ENCODE peak calls at places on chromosomes 2 and 18, in eight cellular contexts. One of them, this sample, is unnamed.

GRCh38 chr2:188869560-188869959 is 104.6 kb upstream of the COL3A1 start:
- DNase-seq in transverse colon: no peak
- DNase-seq in A549: no peak
- DNase-seq in stomach: no peak
- DNase-seq in uterus: no peak
- DNase-seq in tibial nerve: no peak
- DNase-seq in breast epithelium: no peak
- DNase-seq in heart left ventricle: no peak
- DNase-seq in this sample: no peak

GRCh38 chr2:147331790-147332419 is 512.9 kb upstream of the ACVR2A start:
- DNase-seq in transverse colon: peak
- DNase-seq in A549: no peak
- DNase-seq in stomach: peak
- DNase-seq in uterus: no peak
- DNase-seq in tibial nerve: peak
- DNase-seq in breast epithelium: no peak
- DNase-seq in heart left ventricle: no peak
- DNase-seq in this sample: no peak

GRCh38 chr2:47899915-47900314 is 6.4 kb downstream of the FBXO11 start:
- DNase-seq in transverse colon: no peak
- DNase-seq in A549: no peak
- DNase-seq in stomach: no peak
- DNase-seq in uterus: no peak
- DNase-seq in tibial nerve: no peak
- DNase-seq in breast epithelium: no peak
- DNase-seq in heart left ventricle: no peak
- DNase-seq in this sample: no peak

GRCh38 chr2:189862751-189863150 is 78.5 kb downstream of the PMS1 start:
- DNase-seq in transverse colon: no peak
- DNase-seq in A549: no peak
- DNase-seq in stomach: no peak
- DNase-seq in uterus: no peak
- DNase-seq in tibial nerve: no peak
- DNase-seq in breast epithelium: no peak
- DNase-seq in heart left ventricle: no peak
- DNase-seq in this sample: no peak

GRCh38 chr2:216034065-216034464 is 20.7 kb upstream of the MREG start:
- DNase-seq in transverse colon: peak
- DNase-seq in A549: peak
- DNase-seq in stomach: peak
- DNase-seq in uterus: peak
- DNase-seq in tibial nerve: peak
- DNase-seq in breast epithelium: peak
- DNase-seq in heart left ventricle: peak
- DNase-seq in this sample: peak

GRCh38 chr18:61896767-61897166 is 4.0 kb upstream of the RNF152 start:
- DNase-seq in transverse colon: peak
- DNase-seq in A549: no peak
- DNase-seq in stomach: no peak
- DNase-seq in uterus: peak
- DNase-seq in tibial nerve: no peak
- DNase-seq in breast epithelium: no peak
- DNase-seq in heart left ventricle: peak
- DNase-seq in this sample: peak

GRCh38 chr18:47204908-47205522 is 28.9 kb upstream of the IER3IP1 start:
- DNase-seq in transverse colon: peak
- DNase-seq in A549: peak
- DNase-seq in stomach: peak
- DNase-seq in uterus: no peak
- DNase-seq in tibial nerve: peak
- DNase-seq in breast epithelium: no peak
- DNase-seq in heart left ventricle: peak
- DNase-seq in this sample: peak

GRCh38 chr18:2871111-2871720 is 24.4 kb downstream of the EMILIN2 start:
- DNase-seq in transverse colon: no peak
- DNase-seq in A549: no peak
- DNase-seq in stomach: no peak
- DNase-seq in uterus: no peak
- DNase-seq in tibial nerve: no peak
- DNase-seq in breast epithelium: no peak
- DNase-seq in heart left ventricle: no peak
- DNase-seq in this sample: no peak

GRCh38 chr2:72923833-72924352 is 6.6 kb downstream of the EMX1 start:
- DNase-seq in transverse colon: no peak
- DNase-seq in A549: no peak
- DNase-seq in stomach: peak
- DNase-seq in uterus: no peak
- DNase-seq in tibial nerve: no peak
- DNase-seq in breast epithelium: no peak
- DNase-seq in heart left ventricle: no peak
- DNase-seq in this sample: no peak

GRCh38 chr2:41806286-41806685 is 241.5 kb upstream of the PKDCC start:
- DNase-seq in transverse colon: no peak
- DNase-seq in A549: no peak
- DNase-seq in stomach: no peak
- DNase-seq in uterus: no peak
- DNase-seq in tibial nerve: no peak
- DNase-seq in breast epithelium: no peak
- DNase-seq in heart left ventricle: no peak
- DNase-seq in this sample: no peak

GRCh38 chr2:17084882-17085281 is 419.2 kb upstream of the CYRIA start:
- DNase-seq in transverse colon: no peak
- DNase-seq in A549: no peak
- DNase-seq in stomach: no peak
- DNase-seq in uterus: no peak
- DNase-seq in tibial nerve: no peak
- DNase-seq in breast epithelium: no peak
- DNase-seq in heart left ventricle: no peak
- DNase-seq in this sample: no peak

GRCh38 chr2:38665854-38666577 is at the start of gene GALM:
- DNase-seq in transverse colon: peak
- DNase-seq in A549: peak
- DNase-seq in stomach: peak
- DNase-seq in uterus: peak
- DNase-seq in tibial nerve: peak
- DNase-seq in breast epithelium: peak
- DNase-seq in heart left ventricle: peak
- DNase-seq in this sample: peak

GRCh38 chr2:74201596-74201995 is 3.2 kb downstream of the MTHFD2 start:
- DNase-seq in transverse colon: no peak
- DNase-seq in A549: no peak
- DNase-seq in stomach: no peak
- DNase-seq in uterus: no peak
- DNase-seq in tibial nerve: peak
- DNase-seq in breast epithelium: no peak
- DNase-seq in heart left ventricle: peak
- DNase-seq in this sample: no peak

GRCh38 chr2:7427293-7428060 is 510.3 kb downstream of the RNF144A start:
- DNase-seq in transverse colon: no peak
- DNase-seq in A549: peak
- DNase-seq in stomach: no peak
- DNase-seq in uterus: no peak
- DNase-seq in tibial nerve: peak
- DNase-seq in breast epithelium: no peak
- DNase-seq in heart left ventricle: no peak
- DNase-seq in this sample: peak

GRCh38 chr2:236859896-236860295 is 225.8 kb upstream of the COPS8 start:
- DNase-seq in transverse colon: no peak
- DNase-seq in A549: no peak
- DNase-seq in stomach: no peak
- DNase-seq in uterus: no peak
- DNase-seq in tibial nerve: no peak
- DNase-seq in breast epithelium: no peak
- DNase-seq in heart left ventricle: no peak
- DNase-seq in this sample: no peak

GRCh38 chr2:163655672-163656071 is 80.1 kb downstream of the FIGN start:
- DNase-seq in transverse colon: no peak
- DNase-seq in A549: no peak
- DNase-seq in stomach: no peak
- DNase-seq in uterus: no peak
- DNase-seq in tibial nerve: no peak
- DNase-seq in breast epithelium: no peak
- DNase-seq in heart left ventricle: peak
- DNase-seq in this sample: no peak

GRCh38 chr2:197867630-197868029 is 63.2 kb downstream of the PLCL1 start:
- DNase-seq in transverse colon: no peak
- DNase-seq in A549: no peak
- DNase-seq in stomach: no peak
- DNase-seq in uterus: no peak
- DNase-seq in tibial nerve: no peak
- DNase-seq in breast epithelium: no peak
- DNase-seq in heart left ventricle: no peak
- DNase-seq in this sample: no peak

GRCh38 chr2:109063326-109063670 is 65.7 kb upstream of the SH3RF3 start:
- DNase-seq in transverse colon: no peak
- DNase-seq in A549: no peak
- DNase-seq in stomach: peak
- DNase-seq in uterus: no peak
- DNase-seq in tibial nerve: no peak
- DNase-seq in breast epithelium: no peak
- DNase-seq in heart left ventricle: no peak
- DNase-seq in this sample: no peak

GRCh38 chr2:80459028-80459427 is 154.5 kb upstream of the LRRTM1 start:
- DNase-seq in transverse colon: no peak
- DNase-seq in A549: no peak
- DNase-seq in stomach: no peak
- DNase-seq in uterus: no peak
- DNase-seq in tibial nerve: no peak
- DNase-seq in breast epithelium: no peak
- DNase-seq in heart left ventricle: no peak
- DNase-seq in this sample: no peak

GRCh38 chr2:219160186-219161017 is at the start of gene NHEJ1:
- DNase-seq in transverse colon: peak
- DNase-seq in A549: peak
- DNase-seq in stomach: peak
- DNase-seq in uterus: peak
- DNase-seq in tibial nerve: peak
- DNase-seq in breast epithelium: peak
- DNase-seq in heart left ventricle: peak
- DNase-seq in this sample: peak
- TF ChIP-seq POLR2A in transverse colon: peak
- TF ChIP-seq POLR2A in A549: peak
- TF ChIP-seq POLR2A in stomach: no peak
- TF ChIP-seq POLR2A in uterus: peak
- TF ChIP-seq POLR2A in tibial nerve: peak
- TF ChIP-seq POLR2A in breast epithelium: no peak
- TF ChIP-seq POLR2A in heart left ventricle: no peak
- TF ChIP-seq POLR2A in this sample: peak

GRCh38 chr2:24122356-24123211 is 550 bp downstream of the PFN4 start:
- DNase-seq in transverse colon: no peak
- DNase-seq in A549: peak
- DNase-seq in stomach: no peak
- DNase-seq in uterus: no peak
- DNase-seq in tibial nerve: no peak
- DNase-seq in breast epithelium: no peak
- DNase-seq in heart left ventricle: no peak
- DNase-seq in this sample: no peak

GRCh38 chr2:24123212-24124002 is at the start of the genes FAM228B and PFN4:
- DNase-seq in transverse colon: peak
- DNase-seq in A549: peak
- DNase-seq in stomach: peak
- DNase-seq in uterus: peak
- DNase-seq in tibial nerve: peak
- DNase-seq in breast epithelium: peak
- DNase-seq in heart left ventricle: peak
- DNase-seq in this sample: peak

GRCh38 chr2:24121469-24121868 is 1.7 kb downstream of the PFN4 start:
- DNase-seq in transverse colon: no peak
- DNase-seq in A549: no peak
- DNase-seq in stomach: no peak
- DNase-seq in uterus: no peak
- DNase-seq in tibial nerve: no peak
- DNase-seq in breast epithelium: no peak
- DNase-seq in heart left ventricle: no peak
- DNase-seq in this sample: no peak

GRCh38 chr2:24124003-24124585 is 825 bp downstream of the FAM228B start:
- DNase-seq in transverse colon: no peak
- DNase-seq in A549: no peak
- DNase-seq in stomach: no peak
- DNase-seq in uterus: no peak
- DNase-seq in tibial nerve: no peak
- DNase-seq in breast epithelium: no peak
- DNase-seq in heart left ventricle: no peak
- DNase-seq in this sample: no peak
- H3K27ac ChIP-seq in transverse colon: peak
- H3K27ac ChIP-seq in A549: peak
- H3K27ac ChIP-seq in stomach: peak
- H3K27ac ChIP-seq in uterus: peak
- H3K27ac ChIP-seq in tibial nerve: peak
- H3K27ac ChIP-seq in breast epithelium: peak
- H3K27ac ChIP-seq in heart left ventricle: peak
- H3K27ac ChIP-seq in this sample: peak

GRCh38 chr18:38587571-38587970 is 1022.0 kb upstream of the CELF4 start:
- DNase-seq in transverse colon: no peak
- DNase-seq in A549: no peak
- DNase-seq in stomach: no peak
- DNase-seq in uterus: no peak
- DNase-seq in tibial nerve: no peak
- DNase-seq in breast epithelium: no peak
- DNase-seq in heart left ventricle: no peak
- DNase-seq in this sample: no peak
- TF ChIP-seq POLR2A in transverse colon: no peak
- TF ChIP-seq POLR2A in A549: no peak
- TF ChIP-seq POLR2A in stomach: no peak
- TF ChIP-seq POLR2A in uterus: no peak
- TF ChIP-seq POLR2A in tibial nerve: no peak
- TF ChIP-seq POLR2A in breast epithelium: no peak
- TF ChIP-seq POLR2A in heart left ventricle: no peak
- TF ChIP-seq POLR2A in this sample: no peak

GRCh38 chr2:24176326-24176725 is 1.5 kb downstream of the FAM228A start:
- DNase-seq in transverse colon: no peak
- DNase-seq in A549: no peak
- DNase-seq in stomach: no peak
- DNase-seq in uterus: no peak
- DNase-seq in tibial nerve: no peak
- DNase-seq in breast epithelium: no peak
- DNase-seq in heart left ventricle: no peak
- DNase-seq in this sample: no peak

GRCh38 chr2:24179683-24180082 is 4.8 kb downstream of the FAM228A start:
- DNase-seq in transverse colon: no peak
- DNase-seq in A549: no peak
- DNase-seq in stomach: no peak
- DNase-seq in uterus: no peak
- DNase-seq in tibial nerve: no peak
- DNase-seq in breast epithelium: no peak
- DNase-seq in heart left ventricle: no peak
- DNase-seq in this sample: no peak

GRCh38 chr2:24174851-24175277 is at the start of gene FAM228A:
- DNase-seq in transverse colon: no peak
- DNase-seq in A549: no peak
- DNase-seq in stomach: no peak
- DNase-seq in uterus: no peak
- DNase-seq in tibial nerve: no peak
- DNase-seq in breast epithelium: no peak
- DNase-seq in heart left ventricle: no peak
- DNase-seq in this sample: no peak

DNA sequence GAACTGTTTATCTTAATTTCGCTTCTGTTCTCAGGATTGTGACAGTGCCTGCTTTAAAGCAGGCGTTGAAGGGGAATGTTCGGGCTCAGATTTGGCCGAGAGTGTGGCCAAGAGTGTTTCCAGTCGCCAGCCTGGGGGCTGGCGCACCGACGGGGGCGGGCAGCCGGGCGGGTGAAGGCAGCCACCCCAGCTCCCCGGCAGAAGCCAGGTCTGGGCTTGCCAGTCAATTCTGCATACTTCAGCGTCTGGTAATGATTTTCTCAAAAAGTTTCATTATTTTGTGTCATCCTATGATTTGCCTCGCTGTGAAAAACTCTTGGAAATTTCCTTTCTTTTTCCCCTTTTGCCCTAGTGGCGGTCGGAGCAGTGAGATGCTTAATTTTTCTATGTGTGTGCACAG is 778 bp downstream of the FAM228A start:
- DNase-seq in transverse colon: no peak
- DNase-seq in A549: no peak
- DNase-seq in stomach: no peak
- DNase-seq in uterus: no peak
- DNase-seq in tibial nerve: no peak
- DNase-seq in breast epithelium: no peak
- DNase-seq in heart left ventricle: no peak
- DNase-seq in this sample: no peak
- H3K27ac ChIP-seq in transverse colon: no peak
- H3K27ac ChIP-seq in A549: no peak
- H3K27ac ChIP-seq in stomach: no peak
- H3K27ac ChIP-seq in uterus: no peak
- H3K27ac ChIP-seq in tibial nerve: no peak
- H3K27ac ChIP-seq in breast epithelium: no peak
- H3K27ac ChIP-seq in heart left ventricle: no peak
- H3K27ac ChIP-seq in this sample: no peak